ENCODE peak calls at places on chromosome 22, in ten cellular contexts. P is AG04450, E is right atrium auricular region, K is tibial artery, L is prostate gland, Z is mammary epithelial cell, B is psoas muscle, I is IMR-90, Y is tibial nerve, W is astrocyte of the spinal cord. T is an unnamed sample.

GRCh38 chr22:37273126-37273845 is 9.0 kb upstream of the CYTH4 start:
- DNase-seq in E (no peak), Y (no peak), W (peak), K (no peak), Z (peak), L (no peak), P (peak), B (no peak), I (peak), T (no peak)

GRCh38 chr22:50086526-50086925 is 1.3 kb upstream of the MLC1 start:
- DNase-seq in P (peak), L (no peak), K (no peak), E (no peak), I (peak), B (no peak), Y (no peak), Z (no peak), W (no peak), T (no peak)

GRCh38 chr22:31137721-31138120 is 2.6 kb downstream of the PLA2G3 start:
- DNase-seq in W (no peak), I (no peak), K (no peak), Y (no peak), P (no peak), B (no peak), L (no peak), Z (no peak), E (no peak), T (no peak)

GRCh38 chr22:36544107-36544620 is 15.2 kb upstream of the EIF3D start:
- DNase-seq in K (no peak), B (no peak), W (no peak), P (no peak), Z (peak), E (no peak), I (peak), L (no peak), Y (no peak), T (no peak)

GRCh38 chr22:23067023-23067650 is 3.2 kb upstream of the GNAZ start:
- DNase-seq in I (no peak), K (peak), L (no peak), E (no peak), Y (peak), W (no peak), Z (no peak), B (no peak), P (no peak), T (peak)

GRCh38 chr22:41598081-41598480 is 8.4 kb upstream of the PMM1 start:
- DNase-seq in B (no peak), L (no peak), W (peak), Z (peak), K (no peak), P (no peak), I (peak), E (no peak), Y (no peak), T (no peak)

GRCh38 chr22:50256258-50256862 is 5.1 kb downstream of the MAPK12 start:
- DNase-seq in Z (no peak), Y (no peak), W (no peak), E (no peak), K (no peak), L (no peak), I (no peak), P (no peak), B (no peak), T (no peak)

GRCh38 chr22:47804281-47804680 is 1041.8 kb downstream of the TBC1D22A start:
- DNase-seq in K (no peak), L (no peak), E (no peak), Z (no peak), I (no peak), P (no peak), Y (no peak), B (no peak), W (no peak), T (no peak)

GRCh38 chr22:38313384-38313955 is 3.8 kb downstream of the CSNK1E start:
- DNase-seq in Y (no peak), L (no peak), W (peak), Z (peak), B (peak), E (peak), K (peak), P (peak), I (peak), T (no peak)

GRCh38 chr22:50542416-50542927 is 3.2 kb upstream of the KLHDC7B start:
- DNase-seq in W (no peak), L (no peak), P (no peak), Z (peak), Y (no peak), E (no peak), I (no peak), K (no peak), B (no peak), T (no peak)

GRCh38 chr22:36933629-36934028 is 20.2 kb downstream of the CSF2RB start:
- DNase-seq in P (no peak), K (peak), Y (no peak), L (no peak), B (no peak), W (no peak), Z (no peak), I (no peak), E (no peak), T (no peak)

GRCh38 chr22:16959345-16959930 is 48.6 kb downstream of the GAB4 start:
- DNase-seq in P (no peak), E (no peak), I (no peak), Y (no peak), W (no peak), L (no peak), K (no peak), Z (no peak), B (no peak), T (no peak)

GRCh38 chr22:37412445-37413250 is 14.6 kb downstream of the ELFN2 start:
- DNase-seq in P (no peak), E (no peak), W (no peak), I (no peak), B (no peak), Y (no peak), L (no peak), K (no peak), Z (no peak), T (no peak)

GRCh38 chr22:36227396-36227795 is 11.9 kb downstream of the APOL2 start:
- DNase-seq in K (no peak), B (no peak), W (no peak), Z (no peak), L (no peak), Y (no peak), E (no peak), P (no peak), I (no peak), T (no peak)

GRCh38 chr22:28477556-28477955 is 202.1 kb downstream of the TTC28 start:
- DNase-seq in I (no peak), L (no peak), K (no peak), P (no peak), B (no peak), E (no peak), Z (peak), W (no peak), Y (no peak), T (no peak)

GRCh38 chr22:49423125-49423650 is 404.5 kb downstream of the BRD1 start:
- DNase-seq in P (no peak), Z (no peak), I (no peak), B (no peak), W (no peak), Y (no peak), K (no peak), L (no peak), E (no peak), T (no peak)

GRCh38 chr22:17781319-17782031 is 7.2 kb upstream of the BID start:
- DNase-seq in L (no peak), W (peak), K (no peak), I (peak), E (no peak), B (no peak), P (peak), Z (peak), Y (no peak), T (peak)

GRCh38 chr22:23685205-23685784 is 5.5 kb upstream of the RGL4 start:
- DNase-seq in L (no peak), E (no peak), B (peak), Z (peak), W (no peak), Y (no peak), P (no peak), I (peak), K (peak), T (no peak)

GRCh38 chr22:17430298-17430900 is 61.1 kb downstream of the CECR2 start:
- DNase-seq in P (no peak), K (no peak), L (no peak), Z (peak), I (no peak), W (peak), E (no peak), Y (no peak), B (no peak), T (no peak)

GRCh38 chr22:23913661-23914353 is 19.6 kb downstream of the MIF start:
- DNase-seq in B (peak), E (peak), I (peak), K (peak), Z (peak), P (peak), W (peak), Y (peak), L (peak), T (peak)

GRCh38 chr22:48279465-48279765 is 1517.0 kb downstream of the TBC1D22A start:
- DNase-seq in L (peak), B (no peak), I (no peak), Y (no peak), E (peak), Z (no peak), P (no peak), W (no peak), K (no peak), T (no peak)

GRCh38 chr22:23922921-23923320 is 28.7 kb downstream of the MIF start:
- DNase-seq in B (no peak), I (no peak), K (no peak), W (no peak), L (no peak), Y (no peak), E (no peak), P (no peak), Z (no peak), T (no peak)

GRCh38 chr22:29306830-29307657 is 594 bp downstream of the GAS2L1 start:
- DNase-seq in Z (peak), B (peak), Y (peak), W (peak), K (peak), P (no peak), I (peak), L (peak), E (peak), T (no peak)

GRCh38 chr22:38214248-38215056 is 12.7 kb downstream of the MAFF start:
- DNase-seq in K (peak), E (peak), B (peak), I (peak), P (no peak), Y (peak), W (peak), Z (no peak), L (peak), T (peak)

GRCh38 chr22:28925916-28926315 is 42.5 kb downstream of the ZNRF3 start:
- DNase-seq in K (no peak), P (no peak), B (no peak), L (no peak), E (no peak), Z (no peak), I (no peak), W (no peak), Y (no peak), T (no peak)

GRCh38 chr22:50192825-50193204 is 7.1 kb downstream of the TRABD start:
- DNase-seq in K (no peak), Z (no peak), P (no peak), I (no peak), Y (no peak), B (peak), E (no peak), L (no peak), W (no peak), T (no peak)

GRCh38 chr22:43795320-43795719 is 16.8 kb downstream of the EFCAB6 start:
- DNase-seq in W (no peak), L (no peak), E (no peak), Y (no peak), I (no peak), K (no peak), P (no peak), B (no peak), Z (no peak), T (no peak)

GRCh38 chr22:43792905-43793304 is 19.2 kb downstream of the EFCAB6 start:
- DNase-seq in P (no peak), W (no peak), E (no peak), L (no peak), K (no peak), Y (no peak), B (no peak), I (no peak), Z (no peak), T (no peak)

GRCh38 chr22:43798492-43798891 is 13.6 kb downstream of the EFCAB6 start:
- DNase-seq in L (no peak), Z (no peak), B (no peak), Y (no peak), W (no peak), K (no peak), I (peak), P (no peak), E (no peak), T (no peak)

GRCh38 chr22:43800970-43801369 is 11.1 kb downstream of the EFCAB6 start:
- DNase-seq in W (no peak), Y (no peak), I (no peak), Z (no peak), P (no peak), K (no peak), L (no peak), B (no peak), E (no peak), T (no peak)

DNA sequence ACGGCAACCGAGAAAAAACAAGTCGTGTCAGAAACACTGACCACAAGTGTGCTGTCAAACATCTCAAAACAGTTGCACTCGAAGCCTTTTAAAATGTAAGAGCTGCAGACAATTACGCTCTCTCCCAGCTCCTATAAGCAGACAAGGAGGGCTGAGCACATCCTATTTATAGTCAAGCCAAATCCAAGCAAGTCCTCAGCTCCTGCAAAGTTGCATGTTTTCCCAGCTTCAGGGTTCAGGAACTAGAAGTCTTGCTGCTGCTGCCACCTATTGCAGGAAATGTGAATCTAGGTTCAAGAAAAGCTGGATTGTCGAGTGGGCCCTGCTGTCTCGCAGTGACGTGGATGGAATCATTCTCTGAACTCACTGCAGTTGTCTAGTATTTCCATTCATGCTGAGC is 15.5 kb downstream of the EFCAB6 start:
- DNase-seq in E (no peak), P (peak), I (peak), B (no peak), L (no peak), K (no peak), W (peak), Y (no peak), Z (peak), T (no peak)
- TF ChIP-seq CTCF in E (peak), P (peak), I (peak), B (no peak), L (peak), K (no peak), W (peak), Y (no peak), Z (peak), T (no peak)

GRCh38 chr22:45738206-45738605 is 66.6 kb downstream of the ATXN10 start:
- DNase-seq in I (peak), Z (no peak), Y (no peak), K (no peak), P (no peak), L (no peak), E (no peak), W (no peak), B (no peak), T (no peak)
- TF ChIP-seq CTCF in I (no peak), Z (no peak), Y (no peak), K (no peak), P (no peak), L (no peak), E (no peak), W (no peak), B (no peak), T (no peak)

DNA sequence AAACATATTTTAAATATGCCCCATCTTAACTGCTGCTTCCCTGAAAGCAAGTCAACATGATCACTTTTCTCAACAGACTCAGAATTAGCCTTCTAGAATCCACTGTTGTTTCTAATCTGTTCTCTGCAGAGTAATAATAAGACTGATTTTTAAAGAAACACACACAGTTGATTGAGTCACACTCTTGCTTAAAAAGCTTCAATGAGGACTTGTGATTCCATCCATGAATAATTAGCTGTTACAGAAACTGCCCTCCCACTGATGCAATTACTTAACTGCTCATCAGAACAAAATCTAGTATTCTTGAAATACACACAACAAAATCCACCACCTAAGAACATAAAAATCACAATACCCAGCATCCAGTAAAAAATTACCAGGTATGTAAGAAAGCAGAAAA is 100.5 kb upstream of the TIMP3 start:
- DNase-seq in Y (no peak), K (no peak), E (no peak), L (no peak), I (peak), Z (peak), B (no peak), W (no peak), P (no peak), T (no peak)
- TF ChIP-seq CTCF in Y (no peak), K (no peak), E (no peak), L (no peak), I (no peak), Z (no peak), B (no peak), W (no peak), P (no peak), T (no peak)

GRCh38 chr22:27420186-27420816 is 381.3 kb downstream of the MN1 start:
- DNase-seq in E (peak), Y (no peak), K (no peak), Z (no peak), L (no peak), W (peak), P (no peak), I (peak), B (no peak), T (no peak)

GRCh38 chr22:27418261-27418660 is 383.3 kb downstream of the MN1 start:
- DNase-seq in Z (no peak), P (no peak), I (no peak), Y (no peak), W (no peak), B (no peak), E (no peak), K (no peak), L (no peak), T (no peak)

GRCh38 chr22:27419473-27419872 is 382.1 kb downstream of the MN1 start:
- DNase-seq in P (no peak), Z (no peak), Y (no peak), E (no peak), L (no peak), B (no peak), W (no peak), I (peak), K (no peak), T (no peak)

GRCh38 chr22:27413702-27414101 is 387.9 kb downstream of the MN1 start:
- DNase-seq in L (no peak), W (no peak), E (no peak), Y (no peak), B (no peak), I (no peak), P (no peak), K (no peak), Z (no peak), T (no peak)

DNA sequence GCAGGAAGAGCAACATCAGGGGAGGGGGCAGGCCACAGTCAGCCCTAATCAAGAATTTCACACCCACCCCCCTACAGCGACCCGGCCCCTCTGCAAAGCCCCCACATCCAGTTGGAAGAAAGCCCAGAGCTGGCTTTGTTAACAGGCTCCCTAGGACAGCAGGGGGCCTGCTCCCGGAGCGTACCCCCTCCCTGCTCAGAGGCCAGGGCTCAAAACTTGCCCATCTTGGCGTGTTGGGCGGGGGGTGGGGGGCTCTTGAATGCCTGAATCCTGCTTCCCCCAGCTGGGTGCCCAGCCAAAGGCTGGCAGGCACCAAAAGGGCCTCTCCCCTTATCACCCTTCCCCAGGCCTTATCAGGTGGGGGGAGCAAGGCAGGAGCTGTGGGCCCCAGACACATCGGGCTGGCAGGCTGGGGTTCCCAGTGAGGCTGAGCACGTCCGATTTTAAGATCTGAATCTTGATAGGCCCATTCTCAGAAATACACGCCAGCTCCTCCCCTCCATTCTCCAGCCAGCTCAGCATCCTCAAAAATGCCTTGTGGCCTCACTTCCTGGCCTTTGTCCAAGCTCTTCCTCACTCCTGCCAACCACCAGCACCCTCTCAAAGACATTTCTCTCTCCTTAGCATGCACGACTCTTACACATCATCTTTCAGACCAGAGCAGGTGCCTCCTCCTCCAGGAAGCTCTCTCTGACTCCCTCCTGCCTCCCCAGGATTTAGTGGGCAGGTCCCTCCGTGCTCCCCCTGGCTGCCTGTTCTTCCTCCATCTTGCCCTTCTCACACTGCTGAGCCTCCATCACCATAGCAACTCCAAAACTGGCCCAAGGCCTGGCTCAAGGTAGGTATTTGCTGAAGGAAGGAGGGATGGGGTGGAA is 384.8 kb downstream of the MN1 start:
- DNase-seq in P (peak), K (no peak), Y (no peak), I (peak), L (peak), W (peak), Z (peak), E (no peak), B (no peak), T (no peak)
- TF ChIP-seq CTCF in P (peak), K (no peak), Y (no peak), I (no peak), L (no peak), W (peak), Z (no peak), E (no peak), B (no peak), T (no peak)

DNA sequence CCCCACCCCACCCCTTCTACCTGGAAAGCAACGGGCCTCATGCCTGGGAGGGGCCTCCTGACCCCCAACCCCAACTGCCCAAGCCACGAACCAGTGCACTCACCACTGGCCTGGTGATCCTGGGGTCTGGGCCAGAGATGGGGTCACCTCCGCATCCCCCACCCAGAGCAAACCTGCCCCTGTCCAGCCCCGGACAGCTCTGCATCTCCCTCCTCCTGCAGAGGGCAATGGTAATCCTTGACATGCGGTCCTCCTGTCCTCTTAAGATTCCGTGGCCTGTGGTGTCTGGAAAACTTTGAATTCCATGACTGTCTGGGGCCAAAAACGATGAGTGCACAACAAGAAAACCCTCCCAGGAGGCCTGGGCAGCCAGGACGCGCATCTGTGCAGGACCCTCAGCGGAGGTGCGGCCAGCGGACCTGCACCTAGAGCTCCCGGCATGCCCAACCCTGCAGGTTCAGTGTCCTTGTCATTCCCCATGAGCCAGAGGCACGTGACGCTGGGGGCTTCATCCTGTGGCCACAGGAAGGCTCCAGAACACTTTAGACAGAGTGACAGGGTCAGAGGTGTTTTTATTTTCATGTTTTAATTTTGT is 16.1 kb upstream of the PPARA start:
- DNase-seq in B (peak), P (no peak), Z (no peak), E (no peak), K (no peak), W (no peak), Y (no peak), L (no peak), I (no peak), T (no peak)
- TF ChIP-seq CTCF in B (no peak), P (no peak), Z (no peak), E (no peak), K (no peak), W (no peak), Y (no peak), L (no peak), I (no peak), T (no peak)

GRCh38 chr22:19767427-19768380 is 7.1 kb downstream of the TBX1 start:
- DNase-seq in K (no peak), I (no peak), B (peak), P (no peak), W (no peak), L (no peak), E (no peak), Y (no peak), Z (no peak), T (no peak)
- TF ChIP-seq CTCF in K (no peak), I (no peak), B (no peak), P (no peak), W (no peak), L (no peak), E (no peak), Y (no peak), Z (no peak), T (no peak)